ENCODE peak calls at places on chromosome 14, in nine cellular contexts. One of them, this sample, is unnamed.

GRCh38 chr14:75832621-75833297 is 149.0 kb downstream of the TGFB3 start:
- DNase-seq in Panc1: no peak
- DNase-seq in HCT116: no peak
- DNase-seq in GM23338: no peak
- DNase-seq in suprapubic skin: no peak
- DNase-seq in transverse colon: no peak
- DNase-seq in vagina: no peak
- DNase-seq in HepG2: no peak
- DNase-seq in stomach: peak
- DNase-seq in this sample: no peak

GRCh38 chr14:53599221-53599945 is 357.2 kb downstream of the BMP4 start:
- DNase-seq in Panc1: no peak
- DNase-seq in HCT116: no peak
- DNase-seq in GM23338: peak
- DNase-seq in suprapubic skin: no peak
- DNase-seq in transverse colon: no peak
- DNase-seq in vagina: no peak
- DNase-seq in HepG2: peak
- DNase-seq in stomach: no peak
- DNase-seq in this sample: no peak

GRCh38 chr14:32202468-32202865 is 602 bp downstream of the RNU6-8 start:
- DNase-seq in Panc1: peak
- DNase-seq in HCT116: no peak
- DNase-seq in GM23338: peak
- DNase-seq in suprapubic skin: no peak
- DNase-seq in transverse colon: no peak
- DNase-seq in vagina: no peak
- DNase-seq in HepG2: peak
- DNase-seq in stomach: no peak
- DNase-seq in this sample: no peak

GRCh38 chr14:102805454-102805891 is 28.2 kb downstream of the TRAF3 start:
- DNase-seq in Panc1: no peak
- DNase-seq in HCT116: peak
- DNase-seq in GM23338: no peak
- DNase-seq in suprapubic skin: no peak
- DNase-seq in transverse colon: peak
- DNase-seq in vagina: no peak
- DNase-seq in HepG2: no peak
- DNase-seq in stomach: no peak
- DNase-seq in this sample: no peak

GRCh38 chr14:46344327-46344937 is 307.1 kb downstream of the RPL10L start:
- DNase-seq in Panc1: peak
- DNase-seq in HCT116: peak
- DNase-seq in GM23338: peak
- DNase-seq in suprapubic skin: no peak
- DNase-seq in transverse colon: no peak
- DNase-seq in vagina: no peak
- DNase-seq in HepG2: peak
- DNase-seq in stomach: no peak
- DNase-seq in this sample: no peak

GRCh38 chr14:102212356-102212755 is 72.7 kb downstream of the WDR20 start:
- DNase-seq in Panc1: no peak
- DNase-seq in HCT116: no peak
- DNase-seq in GM23338: no peak
- DNase-seq in suprapubic skin: no peak
- DNase-seq in transverse colon: no peak
- DNase-seq in vagina: no peak
- DNase-seq in HepG2: no peak
- DNase-seq in stomach: no peak
- DNase-seq in this sample: no peak

GRCh38 chr14:42884100-42884499 is 1277.4 kb downstream of the LRFN5 start:
- DNase-seq in Panc1: peak
- DNase-seq in HCT116: no peak
- DNase-seq in GM23338: no peak
- DNase-seq in suprapubic skin: no peak
- DNase-seq in transverse colon: no peak
- DNase-seq in vagina: no peak
- DNase-seq in HepG2: no peak
- DNase-seq in stomach: no peak
- DNase-seq in this sample: no peak

GRCh38 chr14:93135399-93135798 is 19.7 kb upstream of the ITPK1 start:
- DNase-seq in Panc1: no peak
- DNase-seq in HCT116: no peak
- DNase-seq in GM23338: no peak
- DNase-seq in suprapubic skin: no peak
- DNase-seq in transverse colon: no peak
- DNase-seq in vagina: no peak
- DNase-seq in HepG2: no peak
- DNase-seq in stomach: peak
- DNase-seq in this sample: no peak

GRCh38 chr14:21796912-21797311 is 123.3 kb upstream of the OR4E1 start:
- DNase-seq in Panc1: no peak
- DNase-seq in HCT116: no peak
- DNase-seq in GM23338: peak
- DNase-seq in suprapubic skin: no peak
- DNase-seq in transverse colon: no peak
- DNase-seq in vagina: no peak
- DNase-seq in HepG2: no peak
- DNase-seq in stomach: no peak
- DNase-seq in this sample: no peak

GRCh38 chr14:80269338-80269935 is 58.1 kb upstream of the DIO2 start:
- DNase-seq in Panc1: no peak
- DNase-seq in HCT116: no peak
- DNase-seq in GM23338: no peak
- DNase-seq in suprapubic skin: no peak
- DNase-seq in transverse colon: no peak
- DNase-seq in vagina: no peak
- DNase-seq in HepG2: no peak
- DNase-seq in stomach: no peak
- DNase-seq in this sample: no peak

GRCh38 chr14:29735459-29735858 is 192.2 kb downstream of the PRKD1 start:
- DNase-seq in Panc1: no peak
- DNase-seq in HCT116: no peak
- DNase-seq in GM23338: no peak
- DNase-seq in suprapubic skin: no peak
- DNase-seq in transverse colon: no peak
- DNase-seq in vagina: no peak
- DNase-seq in HepG2: no peak
- DNase-seq in stomach: no peak
- DNase-seq in this sample: no peak

GRCh38 chr14:64692597-64693350 is 11.4 kb upstream of the PLEKHG3 start:
- DNase-seq in Panc1: no peak
- DNase-seq in HCT116: no peak
- DNase-seq in GM23338: no peak
- DNase-seq in suprapubic skin: peak
- DNase-seq in transverse colon: peak
- DNase-seq in vagina: no peak
- DNase-seq in HepG2: no peak
- DNase-seq in stomach: peak
- DNase-seq in this sample: no peak

GRCh38 chr14:93744876-93745275 is 43.4 kb downstream of the PRIMA1 start:
- DNase-seq in Panc1: no peak
- DNase-seq in HCT116: no peak
- DNase-seq in GM23338: no peak
- DNase-seq in suprapubic skin: no peak
- DNase-seq in transverse colon: no peak
- DNase-seq in vagina: no peak
- DNase-seq in HepG2: no peak
- DNase-seq in stomach: no peak
- DNase-seq in this sample: no peak

GRCh38 chr14:101757064-101757838 is 4.3 kb upstream of the PPP2R5C start:
- DNase-seq in Panc1: no peak
- DNase-seq in HCT116: no peak
- DNase-seq in GM23338: no peak
- DNase-seq in suprapubic skin: peak
- DNase-seq in transverse colon: no peak
- DNase-seq in vagina: no peak
- DNase-seq in HepG2: no peak
- DNase-seq in stomach: no peak
- DNase-seq in this sample: no peak

GRCh38 chr14:104081951-104082464 is 3.5 kb upstream of the ASPG start:
- DNase-seq in Panc1: no peak
- DNase-seq in HCT116: no peak
- DNase-seq in GM23338: no peak
- DNase-seq in suprapubic skin: no peak
- DNase-seq in transverse colon: no peak
- DNase-seq in vagina: peak
- DNase-seq in HepG2: no peak
- DNase-seq in stomach: no peak
- DNase-seq in this sample: no peak
- H3K4me3 ChIP-seq in Panc1: no peak
- H3K4me3 ChIP-seq in HCT116: no peak
- H3K4me3 ChIP-seq in GM23338: no peak
- H3K4me3 ChIP-seq in suprapubic skin: no peak
- H3K4me3 ChIP-seq in transverse colon: no peak
- H3K4me3 ChIP-seq in vagina: no peak
- H3K4me3 ChIP-seq in HepG2: no peak
- H3K4me3 ChIP-seq in stomach: no peak
- H3K4me3 ChIP-seq in this sample: no peak

GRCh38 chr14:34502826-34503225 is 36.7 kb downstream of the EAPP start:
- DNase-seq in Panc1: no peak
- DNase-seq in HCT116: no peak
- DNase-seq in GM23338: no peak
- DNase-seq in suprapubic skin: no peak
- DNase-seq in transverse colon: no peak
- DNase-seq in vagina: no peak
- DNase-seq in HepG2: no peak
- DNase-seq in stomach: no peak
- DNase-seq in this sample: no peak
- TF ChIP-seq POLR2AphosphoS5 in Panc1: no peak
- TF ChIP-seq POLR2AphosphoS5 in HCT116: no peak
- TF ChIP-seq POLR2AphosphoS5 in GM23338: no peak
- TF ChIP-seq POLR2AphosphoS5 in suprapubic skin: no peak
- TF ChIP-seq POLR2AphosphoS5 in transverse colon: no peak
- TF ChIP-seq POLR2AphosphoS5 in vagina: no peak
- TF ChIP-seq POLR2AphosphoS5 in HepG2: no peak
- TF ChIP-seq POLR2AphosphoS5 in stomach: no peak
- TF ChIP-seq POLR2AphosphoS5 in this sample: no peak

GRCh38 chr14:96405603-96406158 is 13.8 kb downstream of the AK7 start:
- DNase-seq in Panc1: no peak
- DNase-seq in HCT116: no peak
- DNase-seq in GM23338: no peak
- DNase-seq in suprapubic skin: no peak
- DNase-seq in transverse colon: no peak
- DNase-seq in vagina: no peak
- DNase-seq in HepG2: no peak
- DNase-seq in stomach: no peak
- DNase-seq in this sample: no peak

GRCh38 chr14:96400495-96400894 is 8.6 kb downstream of the AK7 start:
- DNase-seq in Panc1: no peak
- DNase-seq in HCT116: no peak
- DNase-seq in GM23338: no peak
- DNase-seq in suprapubic skin: no peak
- DNase-seq in transverse colon: no peak
- DNase-seq in vagina: no peak
- DNase-seq in HepG2: no peak
- DNase-seq in stomach: no peak
- DNase-seq in this sample: no peak

GRCh38 chr14:96398921-96399320 is 7.0 kb downstream of the AK7 start:
- DNase-seq in Panc1: no peak
- DNase-seq in HCT116: no peak
- DNase-seq in GM23338: no peak
- DNase-seq in suprapubic skin: no peak
- DNase-seq in transverse colon: no peak
- DNase-seq in vagina: no peak
- DNase-seq in HepG2: no peak
- DNase-seq in stomach: no peak
- DNase-seq in this sample: no peak

GRCh38 chr14:96399405-96399804 is 7.5 kb downstream of the AK7 start:
- DNase-seq in Panc1: no peak
- DNase-seq in HCT116: no peak
- DNase-seq in GM23338: no peak
- DNase-seq in suprapubic skin: no peak
- DNase-seq in transverse colon: no peak
- DNase-seq in vagina: no peak
- DNase-seq in HepG2: no peak
- DNase-seq in stomach: no peak
- DNase-seq in this sample: no peak

DNA sequence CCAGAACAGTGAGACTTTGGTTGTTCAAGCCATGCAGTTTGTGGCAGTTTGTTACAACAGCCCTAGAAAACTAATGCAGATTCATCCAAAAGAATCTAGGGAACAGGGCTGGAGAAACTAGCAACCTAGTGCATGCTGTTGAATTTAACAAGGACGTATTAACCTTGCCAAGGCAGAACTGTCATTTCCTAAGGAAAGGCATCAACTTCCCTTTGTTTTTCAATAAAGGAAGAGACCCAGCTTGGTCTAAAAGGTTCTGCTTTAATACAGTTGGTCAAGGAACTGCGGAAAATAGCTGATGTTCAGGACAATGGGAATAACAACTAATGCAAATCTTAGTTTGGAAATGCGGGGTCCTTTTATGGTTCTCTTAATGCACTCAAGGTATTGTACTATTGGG is 11.5 kb downstream of the AK7 start:
- DNase-seq in Panc1: no peak
- DNase-seq in HCT116: no peak
- DNase-seq in GM23338: no peak
- DNase-seq in suprapubic skin: no peak
- DNase-seq in transverse colon: no peak
- DNase-seq in vagina: no peak
- DNase-seq in HepG2: no peak
- DNase-seq in stomach: no peak
- DNase-seq in this sample: no peak
- TF ChIP-seq CTCF in Panc1: no peak
- TF ChIP-seq CTCF in HCT116: no peak
- TF ChIP-seq CTCF in GM23338: no peak
- TF ChIP-seq CTCF in suprapubic skin: no peak
- TF ChIP-seq CTCF in transverse colon: no peak
- TF ChIP-seq CTCF in vagina: no peak
- TF ChIP-seq CTCF in HepG2: no peak
- TF ChIP-seq CTCF in stomach: no peak
- TF ChIP-seq CTCF in this sample: no peak

DNA sequence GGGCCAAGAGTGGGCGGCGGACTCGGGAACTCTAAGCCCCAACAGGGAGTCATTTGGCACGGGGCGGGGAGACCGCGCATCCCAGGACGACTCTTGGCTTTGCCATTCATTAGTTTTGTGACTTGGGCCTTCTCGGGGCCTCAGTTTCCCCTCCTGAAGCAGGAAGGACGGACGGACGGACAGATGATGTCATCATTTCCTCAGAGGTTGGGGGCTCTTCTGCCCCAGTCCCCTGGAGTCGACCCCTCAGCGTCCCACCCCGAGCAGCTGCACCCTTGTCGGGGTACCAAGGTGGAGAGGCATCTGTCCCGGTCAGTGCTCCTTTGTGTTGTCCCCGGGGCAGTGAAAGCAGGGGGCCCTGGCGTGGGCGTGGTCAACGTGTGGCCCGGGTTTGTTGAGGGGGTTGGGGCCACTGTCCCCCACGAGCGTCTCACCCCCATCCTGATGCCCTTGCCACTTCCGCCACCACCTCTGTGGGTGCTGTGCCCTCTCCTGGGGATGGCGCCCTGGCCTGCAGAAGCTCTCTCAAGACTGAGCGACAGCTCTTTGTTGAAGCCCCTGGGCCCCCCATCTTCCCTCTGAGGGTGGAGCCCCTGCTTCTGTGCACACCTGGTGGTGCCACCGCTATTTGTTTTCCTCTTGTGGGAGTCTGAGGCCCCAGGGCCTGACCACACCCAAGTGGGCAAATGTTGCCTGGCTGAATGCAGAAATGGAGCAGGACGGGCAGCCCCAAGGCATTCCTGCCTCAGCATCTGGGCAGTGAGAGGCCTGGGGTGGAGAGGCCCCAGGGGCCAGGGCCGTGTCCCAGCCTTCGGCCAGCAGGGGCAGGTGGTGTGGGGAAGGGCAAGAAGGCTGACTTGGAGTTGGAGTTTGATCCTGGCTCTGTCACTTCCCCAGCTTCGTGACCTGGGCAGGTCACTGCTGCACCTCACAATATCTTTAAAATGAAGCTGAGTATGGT is 896 bp downstream of the HHIPL1 start:
- DNase-seq in Panc1: no peak
- DNase-seq in HCT116: no peak
- DNase-seq in GM23338: no peak
- DNase-seq in suprapubic skin: no peak
- DNase-seq in transverse colon: no peak
- DNase-seq in vagina: no peak
- DNase-seq in HepG2: no peak
- DNase-seq in stomach: no peak
- DNase-seq in this sample: no peak
- H3K4me3 ChIP-seq in Panc1: peak
- H3K4me3 ChIP-seq in HCT116: no peak
- H3K4me3 ChIP-seq in GM23338: peak
- H3K4me3 ChIP-seq in suprapubic skin: peak
- H3K4me3 ChIP-seq in transverse colon: no peak
- H3K4me3 ChIP-seq in vagina: peak
- H3K4me3 ChIP-seq in HepG2: no peak
- H3K4me3 ChIP-seq in stomach: peak
- H3K4me3 ChIP-seq in this sample: peak